ENCODE peak calls at places on chromosomes 3 and 15, in ten cellular contexts. N, L, Y, W, G, A, U, B, T and D are unnamed samples.

GRCh38 chr3:8442993-8443670 is 58.5 kb upstream of the LMCD1 start:
- DNase-seq in N (no peak), L (no peak), Y (no peak), W (no peak), G (no peak), A (no peak), U (no peak), B (no peak), T (peak), D (no peak)

GRCh38 chr3:136862953-136863352 is 945 bp downstream of the NCK1 start:
- DNase-seq in N (no peak), L (no peak), Y (no peak), W (no peak), G (no peak), A (no peak), U (no peak), B (no peak), T (no peak), D (no peak)

GRCh38 chr3:179563298-179563934 is 690 bp downstream of the ACTL6A start:
- DNase-seq in N (peak), L (no peak), Y (peak), W (peak), G (peak), A (peak), U (no peak), B (peak), T (peak), D (peak)

GRCh38 chr3:155572085-155572484 is 172.8 kb downstream of the PLCH1 start:
- DNase-seq in N (no peak), L (no peak), Y (no peak), W (no peak), G (no peak), A (no peak), U (no peak), B (no peak), T (peak), D (no peak)

GRCh38 chr3:13595485-13595884 is 46.6 kb downstream of the FBLN2 start:
- DNase-seq in N (peak), L (no peak), Y (no peak), W (no peak), G (no peak), A (peak), U (no peak), B (no peak), T (no peak), D (no peak)

GRCh38 chr3:122697952-122698625 is 17.4 kb downstream of the PARP14 start:
- DNase-seq in N (no peak), L (no peak), Y (no peak), W (peak), G (no peak), A (no peak), U (no peak), B (no peak), T (no peak), D (no peak)

GRCh38 chr15:88448991-88449461 is 18.2 kb downstream of the MRPL46 start:
- DNase-seq in N (no peak), L (no peak), Y (no peak), W (no peak), G (peak), A (no peak), U (no peak), B (no peak), T (no peak), D (no peak)

GRCh38 chr15:73950479-73951043 is 24.3 kb downstream of the LOXL1 start:
- DNase-seq in N (no peak), L (no peak), Y (no peak), W (no peak), G (no peak), A (no peak), U (no peak), B (no peak), T (peak), D (no peak)

GRCh38 chr3:179286331-179286730 is 35.4 kb upstream of the KCNMB3 start:
- DNase-seq in N (no peak), L (no peak), Y (no peak), W (no peak), G (no peak), A (no peak), U (no peak), B (no peak), T (no peak), D (no peak)

GRCh38 chr3:49872801-49873281 is 3.1 kb upstream of the CAMKV start:
- DNase-seq in N (no peak), L (no peak), Y (no peak), W (no peak), G (no peak), A (no peak), U (no peak), B (no peak), T (no peak), D (no peak)

GRCh38 chr15:74202461-74203401 is at the start of gene STRA6:
- DNase-seq in N (peak), L (no peak), Y (no peak), W (no peak), G (no peak), A (no peak), U (no peak), B (no peak), T (no peak), D (peak)

GRCh38 chr3:123344175-123344908 is 104.5 kb downstream of the ADCY5 start:
- DNase-seq in N (peak), L (no peak), Y (no peak), W (no peak), G (no peak), A (peak), U (no peak), B (no peak), T (peak), D (no peak)

GRCh38 chr3:161239700-161240099 is 18.6 kb downstream of the NMD3 start:
- DNase-seq in N (no peak), L (no peak), Y (no peak), W (no peak), G (no peak), A (no peak), U (no peak), B (no peak), T (no peak), D (no peak)

GRCh38 chr3:42439461-42440075 is 29.2 kb upstream of the LYZL4 start:
- DNase-seq in N (peak), L (no peak), Y (no peak), W (no peak), G (no peak), A (no peak), U (no peak), B (no peak), T (no peak), D (no peak)

GRCh38 chr3:111244760-111245159 is 173.1 kb downstream of the NECTIN3 start:
- DNase-seq in N (no peak), L (no peak), Y (no peak), W (no peak), G (no peak), A (no peak), U (no peak), B (no peak), T (no peak), D (no peak)

GRCh38 chr3:152610621-152611020 is 224.3 kb upstream of the P2RY1 start:
- DNase-seq in N (peak), L (no peak), Y (no peak), W (no peak), G (no peak), A (no peak), U (no peak), B (no peak), T (no peak), D (no peak)
- TF ChIP-seq CTCF in N (no peak), L (no peak), Y (no peak), W (no peak), G (no peak), A (no peak), U (no peak), B (no peak), T (no peak), D (no peak)

DNA sequence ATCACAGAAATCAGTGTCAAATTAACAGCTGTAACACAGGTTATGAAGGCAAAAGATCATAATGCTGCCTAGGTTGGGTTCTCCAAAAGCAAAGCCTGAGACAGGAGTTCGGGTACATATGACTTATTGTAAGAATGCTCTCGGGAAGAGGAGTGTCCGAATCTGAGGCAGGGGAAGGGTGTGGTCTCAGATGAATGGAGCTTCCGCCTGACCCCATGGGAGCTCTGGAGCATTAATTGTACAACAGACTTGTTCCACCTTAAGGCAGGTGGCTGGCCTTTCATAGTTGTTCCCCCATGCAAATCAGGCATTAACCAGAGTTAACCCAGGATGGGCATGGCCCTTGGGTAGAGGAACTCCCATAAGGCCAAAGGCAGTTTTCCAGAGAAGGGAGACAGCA is 170.6 kb downstream of the MYRIP start:
- DNase-seq in N (no peak), L (no peak), Y (no peak), W (no peak), G (peak), A (no peak), U (no peak), B (no peak), T (no peak), D (no peak)
- TF ChIP-seq CTCF in N (no peak), L (no peak), Y (no peak), W (no peak), G (no peak), A (no peak), U (no peak), B (no peak), T (no peak), D (no peak)

DNA sequence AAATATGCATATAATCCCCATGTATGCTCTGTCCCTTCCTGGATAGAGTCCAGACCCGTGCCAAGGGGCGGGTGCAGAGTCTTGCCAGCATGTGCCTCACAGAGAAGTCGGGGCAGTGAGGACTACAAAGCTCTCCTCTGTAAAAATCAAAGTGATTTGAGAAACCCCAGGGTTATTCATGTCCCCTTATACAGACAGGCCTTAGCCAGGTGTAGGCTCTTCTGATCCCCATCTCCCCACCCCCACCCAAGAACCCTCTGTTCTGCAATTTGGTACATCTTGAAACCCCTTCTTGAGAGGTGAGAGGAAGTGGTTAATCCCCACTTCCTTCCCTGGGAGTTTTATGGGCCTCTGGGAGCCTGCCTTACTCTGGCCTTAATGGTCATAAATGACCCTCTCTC is 24.7 kb downstream of the TRIM71 start:
- DNase-seq in N (no peak), L (no peak), Y (no peak), W (no peak), G (no peak), A (no peak), U (no peak), B (no peak), T (no peak), D (no peak)
- TF ChIP-seq CTCF in N (no peak), L (no peak), Y (no peak), W (no peak), G (no peak), A (no peak), U (no peak), B (no peak), T (no peak), D (no peak)

GRCh38 chr15:34853001-34853758 is 57.8 kb upstream of the ACTC1 start:
- DNase-seq in N (peak), L (no peak), Y (no peak), W (no peak), G (no peak), A (no peak), U (no peak), B (no peak), T (peak), D (no peak)
- TF ChIP-seq CTCF in N (peak), L (no peak), Y (no peak), W (no peak), G (no peak), A (no peak), U (no peak), B (no peak), T (no peak), D (no peak)

DNA sequence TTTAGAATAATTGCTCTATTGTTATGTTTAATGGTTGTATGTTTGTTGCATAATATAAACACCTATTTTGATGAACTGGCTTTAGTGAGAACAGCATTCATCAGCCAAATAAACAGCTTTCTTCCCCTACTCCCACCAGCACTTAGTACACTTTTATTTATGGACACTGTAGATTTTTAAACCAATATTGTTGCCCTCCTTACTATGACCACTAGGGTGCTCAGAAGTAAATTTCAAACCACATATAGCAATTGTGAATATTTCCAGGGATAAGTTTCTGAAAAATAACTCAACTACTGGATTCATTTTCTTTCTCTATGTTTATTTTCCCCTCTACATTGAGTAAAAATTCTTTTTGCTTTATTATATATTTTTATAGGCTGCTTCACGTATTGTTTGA is 84.7 kb upstream of the PTX3 start:
- DNase-seq in N (no peak), L (no peak), Y (no peak), W (no peak), G (no peak), A (no peak), U (no peak), B (no peak), T (no peak), D (no peak)
- TF ChIP-seq CTCF in N (peak), L (peak), Y (peak), W (no peak), G (no peak), A (no peak), U (no peak), B (no peak), T (peak), D (peak)